ENCODE peak calls at places on chromosomes 5 and 9, in seven cellular contexts. W is psoas muscle; S is adrenal gland; Y is upper lobe of right lung; F is A673; C is IMR-90; T is CD8-positive, alpha-beta memory T cell. Z is an unnamed sample.

GRCh38 chr5:158758666-158759065 is 341.1 kb downstream of the EBF1 start:
- DNase-seq in C (peak; percentile 2), W (no peak), S (no peak), F (peak; percentile 37), T (no peak), Y (no peak), Z (no peak)

GRCh38 chr5:139388198-139388821 is 1.4 kb downstream of the MZB1 start:
- DNase-seq in S (peak; percentile 73), F (peak; percentile 45), C (peak; percentile 20), T (no peak), Y (peak; percentile 63), W (no peak), Z (peak; percentile 23)

GRCh38 chr5:123097871-123098735 is 9.1 kb downstream of the PRDM6 start:
- DNase-seq in W (peak; percentile 37), Y (no peak), C (no peak), F (no peak), T (no peak), S (no peak), Z (no peak)

GRCh38 chr5:173595826-173596225 is 20.6 kb downstream of the BOD1 start:
- DNase-seq in T (no peak), C (no peak), Y (no peak), W (no peak), S (peak; percentile 63), F (no peak), Z (peak; percentile 54)

GRCh38 chr9:108300296-108301287 is 555.2 kb downstream of the ACTL7B start:
- DNase-seq in F (no peak), W (no peak), S (no peak), C (no peak), Y (no peak), T (no peak), Z (no peak)

GRCh38 chr5:133756756-133757155 is 144.4 kb upstream of the FSTL4 start:
- DNase-seq in T (no peak), S (no peak), F (no peak), Y (no peak), W (no peak), C (no peak), Z (no peak)

GRCh38 chr5:154857091-154857533 is 1.3 kb upstream of the CNOT8 start:
- DNase-seq in S (no peak), F (no peak), Y (no peak), T (peak; percentile 48), W (no peak), C (no peak), Z (no peak)

GRCh38 chr5:9483251-9483650 is 62.6 kb downstream of the SEMA5A start:
- DNase-seq in S (no peak), F (no peak), T (no peak), W (no peak), Y (no peak), C (peak; percentile 54), Z (no peak)

GRCh38 chr5:72407078-72407477 is 86.9 kb downstream of the PTCD2 start:
- DNase-seq in W (no peak), C (no peak), T (no peak), F (no peak), S (no peak), Y (no peak), Z (no peak)

GRCh38 chr5:71719092-71719964 is at the start of gene CARTPT:
- DNase-seq in T (no peak), C (peak; percentile 6), S (peak; percentile 6), Y (no peak), W (no peak), F (peak; percentile 38), Z (peak; percentile 11)

GRCh38 chr9:14362175-14362574 is 48.2 kb upstream of the NFIB start:
- DNase-seq in S (no peak), C (peak; percentile 38), W (no peak), F (no peak), T (no peak), Y (no peak), Z (no peak)

GRCh38 chr9:130120832-130121231 is 51.4 kb upstream of the NCS1 start:
- DNase-seq in Y (no peak), C (no peak), W (no peak), F (no peak), T (no peak), S (no peak), Z (no peak)

GRCh38 chr9:135474915-135475314 is 4.7 kb upstream of the PPP1R26 start:
- DNase-seq in Y (peak; percentile 80), C (no peak), S (no peak), T (no peak), W (no peak), F (peak; percentile 81), Z (no peak)

GRCh38 chr5:218457-219289 is 553 bp downstream of the SDHA start:
- DNase-seq in S (peak; percentile 66), T (no peak), Y (peak; percentile 76), C (peak; percentile 19), W (peak; percentile 76), F (no peak), Z (peak; percentile 17)

GRCh38 chr5:168269950-168270349 is 21.5 kb upstream of the WWC1 start:
- DNase-seq in W (no peak), T (no peak), S (no peak), Y (no peak), C (peak; percentile 13), F (no peak), Z (no peak)

GRCh38 chr5:132907161-132907560 is 33.7 kb downstream of the LEAP2 start:
- DNase-seq in F (no peak), S (no peak), W (no peak), Y (no peak), C (peak; percentile 37), T (no peak), Z (no peak)

GRCh38 chr9:118170032-118170955 is 466.1 kb downstream of the TLR4 start:
- DNase-seq in W (no peak), T (no peak), Y (no peak), C (no peak), S (peak; percentile 49), F (peak; percentile 62), Z (peak; percentile 94)

GRCh38 chr9:135941288-135941995 is 19.7 kb downstream of the UBAC1 start:
- DNase-seq in T (no peak), Y (no peak), S (no peak), W (peak; percentile 28), F (no peak), C (no peak), Z (no peak)

GRCh38 chr5:79971156-79971555 is 19.9 kb downstream of the MTX3 start:
- DNase-seq in T (no peak), W (no peak), S (no peak), C (peak; percentile 88), Y (no peak), F (no peak), Z (no peak)

GRCh38 chr5:98576275-98576674 is 197.2 kb upstream of the RGMB start:
- DNase-seq in C (no peak), S (no peak), F (no peak), Y (no peak), W (peak; percentile 27), T (no peak), Z (no peak)

GRCh38 chr9:125700791-125701190 is 6.2 kb downstream of the MAPKAP1 start:
- DNase-seq in F (no peak), W (no peak), S (no peak), C (peak; percentile 10), Y (no peak), T (no peak), Z (no peak)

GRCh38 chr9:87834357-87834756 is 48.3 kb upstream of the SPATA31E1 start:
- DNase-seq in W (no peak), Y (no peak), S (no peak), F (peak; percentile 24), C (no peak), T (no peak), Z (no peak)

GRCh38 chr5:139671096-139671841 is 23.1 kb downstream of the CXXC5 start:
- DNase-seq in T (no peak), W (no peak), F (no peak), Y (no peak), C (no peak), S (no peak), Z (peak; percentile 83)

GRCh38 chr5:168578506-168579205 is 512 bp downstream of the PANK3 start:
- DNase-seq in T (no peak), Y (no peak), C (no peak), F (peak; percentile 63), W (no peak), S (peak; percentile 47), Z (peak; percentile 72)

DNA sequence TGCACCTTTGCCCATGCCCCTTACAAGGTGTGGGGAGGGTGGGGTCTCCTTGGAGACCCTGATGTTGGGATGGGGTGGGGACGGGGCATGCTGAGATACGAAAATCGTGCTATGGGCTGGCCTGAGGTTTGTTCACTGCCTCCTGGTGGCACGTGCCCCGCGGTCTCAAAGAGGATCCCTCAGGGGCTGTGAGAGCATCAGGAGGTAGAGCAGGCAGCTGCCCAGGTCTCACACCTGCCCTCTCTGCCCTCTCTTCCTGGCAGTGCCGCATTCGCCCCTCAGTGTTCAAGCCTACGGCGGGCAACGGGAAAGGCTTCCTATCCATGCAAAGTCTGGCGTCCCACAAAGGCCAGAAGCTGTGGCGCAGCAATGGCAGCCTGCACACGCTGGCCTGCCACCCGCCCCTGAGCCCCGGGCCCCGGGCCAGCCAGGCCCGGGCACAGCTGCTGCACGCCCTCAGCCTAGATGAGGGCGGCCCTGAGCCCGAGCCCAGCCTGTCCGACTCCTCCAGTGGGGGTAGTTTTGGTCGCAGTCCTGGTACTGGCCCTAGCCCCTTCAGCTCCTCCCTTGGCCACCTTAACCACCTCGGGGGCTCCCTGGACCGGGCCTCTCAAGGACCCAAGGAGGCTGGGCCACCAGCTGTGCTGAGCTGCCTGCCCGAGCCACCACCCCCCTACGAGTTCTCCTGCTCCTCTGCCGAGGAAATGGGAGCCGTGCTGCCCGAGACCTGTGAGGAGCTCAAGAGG is 6.8 kb downstream of the N4BP3 start:
- DNase-seq in Y (no peak), C (no peak), T (no peak), S (no peak), W (no peak), F (no peak), Z (no peak)
- H3K4me1 ChIP-seq in Y (peaks cover 10% of the 10 kb centered on the region), C (peaks cover 6% of the 10 kb centered on the region), T (peaks cover 53% of the 10 kb centered on the region), S (peaks cover 5% of the 10 kb centered on the region), W (peaks cover 46% of the 10 kb centered on the region), F (peaks cover 17% of the 10 kb centered on the region), Z (peaks cover 53% of the 10 kb centered on the region)

DNA sequence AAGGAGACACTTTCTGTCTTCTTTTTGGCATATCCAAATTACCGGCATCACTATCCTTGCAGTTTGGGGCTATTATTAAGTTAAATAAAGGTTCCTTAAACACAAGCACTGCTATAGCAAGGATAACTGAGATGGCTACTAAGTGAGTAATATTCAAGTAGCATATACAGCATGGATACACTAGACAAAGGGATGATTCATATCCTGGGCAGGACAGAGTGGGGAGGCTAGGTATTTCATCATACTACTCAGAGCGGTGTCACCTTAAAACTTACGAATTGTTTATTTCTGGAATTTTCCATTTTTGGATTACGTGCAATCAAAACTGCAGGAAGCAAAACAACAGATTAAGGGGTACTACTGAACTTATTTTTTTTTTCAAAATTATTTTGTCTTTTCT is 54.1 kb downstream of the FER start:
- DNase-seq in C (peak; percentile 97), S (no peak), W (no peak), T (no peak), F (peak; percentile 63), Y (no peak), Z (no peak)
- H3K27ac ChIP-seq in C (no peak overlapping the region), S (no peak overlapping the region), W (no peak overlapping the region), T (no peak overlapping the region), F (no peak overlapping the region), Y (no peak overlapping the region), Z (no peak overlapping the region)

GRCh38 chr5:144167998-144168397 is 2.5 kb downstream of the YIPF5 start:
- DNase-seq in W (no peak), Y (no peak), C (no peak), S (no peak), F (no peak), T (no peak), Z (no peak)
- H3K36me3 ChIP-seq in W (no peaks in the 10 kb centered on the region), Y (peaks cover 33% of the 10 kb centered on the region), C (peaks cover 14% of the 10 kb centered on the region), S (peaks cover 25% of the 10 kb centered on the region), F (peaks cover 41% of the 10 kb centered on the region), T (peaks cover 31% of the 10 kb centered on the region), Z (peaks cover 12% of the 10 kb centered on the region)

GRCh38 chr5:124460000-124460399 is 286.4 kb downstream of the ZNF608 start:
- DNase-seq in T (no peak), C (no peak), S (no peak), Y (no peak), W (no peak), F (no peak), Z (no peak)
- H3K4me1 ChIP-seq in T (no peaks in the 10 kb centered on the region), C (peaks cover 4% of the 10 kb centered on the region), S (no peaks in the 10 kb centered on the region), Y (no peaks in the 10 kb centered on the region), W (no peaks in the 10 kb centered on the region), F (no peaks in the 10 kb centered on the region), Z (no peaks in the 10 kb centered on the region)